ENCODE peak calls at places on chromosomes 3 and 15, in seven cellular contexts. One of them, this sample, is unnamed.

GRCh38 chr15:60392601-60392985 is 5.2 kb downstream of the ANXA2 start:
- DNase-seq in heart right ventricle: no peak
- DNase-seq in Peyer's patch: no peak
- DNase-seq in AG09309: no peak
- DNase-seq in kidney epithelial cell: peak; percentile 75
- DNase-seq in tibial artery: no peak
- DNase-seq in heart left ventricle: no peak
- DNase-seq in this sample: peak; percentile 83

GRCh38 chr3:143120716-143121239 is 1.2 kb downstream of the CHST2 start:
- DNase-seq in Peyer's patch: peak; percentile 49
- DNase-seq in tibial artery: no peak
- DNase-seq in heart left ventricle: peak; percentile 68
- DNase-seq in kidney epithelial cell: no peak
- DNase-seq in heart right ventricle: peak; percentile 18
- DNase-seq in AG09309: no peak
- DNase-seq in this sample: peak; percentile 32

GRCh38 chr3:15646924-15647511 is 45.5 kb downstream of the BTD start:
- DNase-seq in heart left ventricle: peak; percentile 79
- DNase-seq in heart right ventricle: peak; percentile 53
- DNase-seq in tibial artery: peak; percentile 79
- DNase-seq in kidney epithelial cell: peak; percentile 96
- DNase-seq in AG09309: peak; percentile 98
- DNase-seq in Peyer's patch: no peak
- DNase-seq in this sample: peak; percentile 100

GRCh38 chr3:143283432-143284128 is 164.0 kb downstream of the CHST2 start:
- DNase-seq in kidney epithelial cell: no peak
- DNase-seq in AG09309: peak; percentile 27
- DNase-seq in Peyer's patch: no peak
- DNase-seq in tibial artery: no peak
- DNase-seq in heart left ventricle: no peak
- DNase-seq in heart right ventricle: no peak
- DNase-seq in this sample: no peak

GRCh38 chr3:197031315-197032285 is 2.0 kb upstream of the MELTF start:
- DNase-seq in heart left ventricle: peak; percentile 72
- DNase-seq in heart right ventricle: peak; percentile 51
- DNase-seq in tibial artery: peak; percentile 84
- DNase-seq in kidney epithelial cell: peak; percentile 96
- DNase-seq in Peyer's patch: no peak
- DNase-seq in AG09309: peak; percentile 99
- DNase-seq in this sample: peak; percentile 100

GRCh38 chr3:148021400-148021799 is 612.2 kb downstream of the ZIC1 start:
- DNase-seq in heart right ventricle: no peak
- DNase-seq in kidney epithelial cell: no peak
- DNase-seq in heart left ventricle: no peak
- DNase-seq in tibial artery: no peak
- DNase-seq in Peyer's patch: no peak
- DNase-seq in AG09309: no peak
- DNase-seq in this sample: peak; percentile 4

GRCh38 chr3:21273256-21273999 is 477.6 kb downstream of the ZNF385D start:
- DNase-seq in kidney epithelial cell: no peak
- DNase-seq in Peyer's patch: no peak
- DNase-seq in AG09309: peak; percentile 13
- DNase-seq in tibial artery: no peak
- DNase-seq in heart right ventricle: no peak
- DNase-seq in heart left ventricle: no peak
- DNase-seq in this sample: peak; percentile 86

GRCh38 chr3:107543666-107544065 is 20.9 kb downstream of the BBX start:
- DNase-seq in heart left ventricle: no peak
- DNase-seq in tibial artery: no peak
- DNase-seq in AG09309: no peak
- DNase-seq in Peyer's patch: no peak
- DNase-seq in heart right ventricle: no peak
- DNase-seq in kidney epithelial cell: no peak
- DNase-seq in this sample: peak; percentile 20

GRCh38 chr3:37974121-37974927 is 16.3 kb upstream of the VILL start:
- DNase-seq in kidney epithelial cell: no peak
- DNase-seq in Peyer's patch: peak; percentile 67
- DNase-seq in heart left ventricle: peak; percentile 73
- DNase-seq in heart right ventricle: peak; percentile 48
- DNase-seq in tibial artery: peak; percentile 70
- DNase-seq in AG09309: no peak
- DNase-seq in this sample: peak; percentile 60

GRCh38 chr15:40097968-40098476 is 10.7 kb downstream of the BMF start:
- DNase-seq in tibial artery: peak; percentile 87
- DNase-seq in heart right ventricle: peak; percentile 57
- DNase-seq in Peyer's patch: peak; percentile 71
- DNase-seq in AG09309: no peak
- DNase-seq in heart left ventricle: peak; percentile 71
- DNase-seq in kidney epithelial cell: no peak
- DNase-seq in this sample: peak; percentile 30

GRCh38 chr3:141894524-141895176 is 18.2 kb downstream of the ATP1B3 start:
- DNase-seq in kidney epithelial cell: no peak
- DNase-seq in heart right ventricle: no peak
- DNase-seq in AG09309: peak; percentile 74
- DNase-seq in Peyer's patch: no peak
- DNase-seq in tibial artery: no peak
- DNase-seq in heart left ventricle: no peak
- DNase-seq in this sample: peak; percentile 91

GRCh38 chr3:175940243-175940642 is 1081.1 kb downstream of the NAALADL2 start:
- DNase-seq in kidney epithelial cell: peak; percentile 21
- DNase-seq in heart left ventricle: no peak
- DNase-seq in AG09309: no peak
- DNase-seq in tibial artery: no peak
- DNase-seq in Peyer's patch: no peak
- DNase-seq in heart right ventricle: no peak
- DNase-seq in this sample: no peak

GRCh38 chr3:23859012-23859743 is 53.4 kb downstream of the UBE2E1 start:
- DNase-seq in heart right ventricle: no peak
- DNase-seq in AG09309: no peak
- DNase-seq in kidney epithelial cell: no peak
- DNase-seq in tibial artery: no peak
- DNase-seq in Peyer's patch: no peak
- DNase-seq in heart left ventricle: no peak
- DNase-seq in this sample: peak; percentile 27

GRCh38 chr3:192794216-192794615 is 66.9 kb upstream of the FGF12 start:
- DNase-seq in heart right ventricle: no peak
- DNase-seq in kidney epithelial cell: no peak
- DNase-seq in tibial artery: no peak
- DNase-seq in AG09309: no peak
- DNase-seq in Peyer's patch: no peak
- DNase-seq in heart left ventricle: no peak
- DNase-seq in this sample: no peak

GRCh38 chr15:75045332-75046015 is 22.1 kb downstream of the PPCDC start:
- DNase-seq in Peyer's patch: no peak
- DNase-seq in tibial artery: no peak
- DNase-seq in kidney epithelial cell: no peak
- DNase-seq in heart left ventricle: no peak
- DNase-seq in heart right ventricle: no peak
- DNase-seq in AG09309: no peak
- DNase-seq in this sample: no peak

GRCh38 chr3:155271343-155271613 is 22.2 kb downstream of the STRIT1 start:
- DNase-seq in Peyer's patch: no peak
- DNase-seq in tibial artery: no peak
- DNase-seq in heart right ventricle: no peak
- DNase-seq in AG09309: no peak
- DNase-seq in kidney epithelial cell: no peak
- DNase-seq in heart left ventricle: no peak
- DNase-seq in this sample: no peak

GRCh38 chr15:39429898-39430357 is 151.0 kb upstream of the THBS1 start:
- DNase-seq in tibial artery: no peak
- DNase-seq in Peyer's patch: no peak
- DNase-seq in heart right ventricle: no peak
- DNase-seq in heart left ventricle: no peak
- DNase-seq in AG09309: peak; percentile 94
- DNase-seq in kidney epithelial cell: peak; percentile 60
- DNase-seq in this sample: peak; percentile 97

GRCh38 chr3:169865176-169865800 is 4.4 kb downstream of the LRRC31 start:
- DNase-seq in tibial artery: no peak
- DNase-seq in AG09309: no peak
- DNase-seq in heart right ventricle: no peak
- DNase-seq in Peyer's patch: no peak
- DNase-seq in kidney epithelial cell: no peak
- DNase-seq in heart left ventricle: no peak
- DNase-seq in this sample: no peak
- H3K4me3 ChIP-seq in tibial artery: no peak overlapping the region
- H3K4me3 ChIP-seq in AG09309: no peak overlapping the region
- H3K4me3 ChIP-seq in heart right ventricle: no peak overlapping the region
- H3K4me3 ChIP-seq in Peyer's patch: no peak overlapping the region
- H3K4me3 ChIP-seq in kidney epithelial cell: no peak overlapping the region
- H3K4me3 ChIP-seq in heart left ventricle: no peak overlapping the region
- H3K4me3 ChIP-seq in this sample: no peak overlapping the region

DNA sequence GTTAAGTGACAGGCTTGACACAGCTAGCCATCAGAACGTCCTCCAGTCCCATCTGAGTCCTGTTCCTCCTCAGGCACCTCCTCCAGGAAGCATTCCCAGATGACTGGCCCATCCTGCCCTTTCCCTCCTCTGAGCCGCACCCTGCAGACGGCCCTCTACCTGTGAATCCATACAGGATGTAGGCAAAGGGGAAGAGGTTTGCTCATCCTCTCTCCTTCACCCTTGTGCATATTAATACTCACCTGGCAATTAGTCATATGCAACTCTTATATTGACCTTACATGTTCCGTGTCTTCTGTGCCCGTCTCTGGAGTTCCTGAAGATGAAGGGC is 61.9 kb downstream of the SMAD3 start:
- DNase-seq in tibial artery: peak; percentile 37
- DNase-seq in heart left ventricle: no peak
- DNase-seq in kidney epithelial cell: no peak
- DNase-seq in AG09309: no peak
- DNase-seq in heart right ventricle: no peak
- DNase-seq in Peyer's patch: no peak
- DNase-seq in this sample: no peak
- TF ChIP-seq CTCF in tibial artery: no peak
- TF ChIP-seq CTCF in heart left ventricle: no peak
- TF ChIP-seq CTCF in kidney epithelial cell: no peak
- TF ChIP-seq CTCF in AG09309: no peak
- TF ChIP-seq CTCF in heart right ventricle: no peak
- TF ChIP-seq CTCF in Peyer's patch: no peak
- TF ChIP-seq CTCF in this sample: no peak

DNA sequence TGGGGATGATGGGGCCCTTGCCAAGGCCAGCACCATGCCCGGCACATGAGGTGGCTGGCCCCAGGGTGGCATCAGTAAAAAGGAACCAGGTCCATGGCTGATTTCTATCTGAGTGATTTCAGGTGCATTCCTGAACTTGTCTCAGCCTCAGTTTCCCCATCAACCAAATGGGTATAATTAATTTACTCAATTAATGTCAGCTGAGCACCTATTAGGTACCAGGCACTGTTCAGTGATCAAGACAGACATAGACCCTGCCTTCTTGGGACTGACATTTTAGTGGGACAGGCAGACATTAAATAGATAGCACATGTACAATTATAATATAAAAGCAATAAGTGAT is 50.9 kb downstream of the SLC6A6 start:
- DNase-seq in heart left ventricle: no peak
- DNase-seq in kidney epithelial cell: no peak
- DNase-seq in Peyer's patch: no peak
- DNase-seq in heart right ventricle: no peak
- DNase-seq in tibial artery: no peak
- DNase-seq in AG09309: no peak
- DNase-seq in this sample: no peak
- H3K4me3 ChIP-seq in heart left ventricle: no peak overlapping the region
- H3K4me3 ChIP-seq in kidney epithelial cell: no peak overlapping the region
- H3K4me3 ChIP-seq in Peyer's patch: no peak overlapping the region
- H3K4me3 ChIP-seq in heart right ventricle: no peak overlapping the region
- H3K4me3 ChIP-seq in tibial artery: no peak overlapping the region
- H3K4me3 ChIP-seq in AG09309: no peak overlapping the region
- H3K4me3 ChIP-seq in this sample: no peak overlapping the region

GRCh38 chr3:163622384-163622783 is 1455.9 kb downstream of the SI start:
- DNase-seq in kidney epithelial cell: no peak
- DNase-seq in AG09309: no peak
- DNase-seq in Peyer's patch: no peak
- DNase-seq in tibial artery: no peak
- DNase-seq in heart right ventricle: no peak
- DNase-seq in heart left ventricle: no peak
- DNase-seq in this sample: no peak
- TF ChIP-seq CTCF in kidney epithelial cell: peak; percentile 22
- TF ChIP-seq CTCF in AG09309: peak; percentile 3
- TF ChIP-seq CTCF in Peyer's patch: no peak
- TF ChIP-seq CTCF in tibial artery: peak; percentile 4
- TF ChIP-seq CTCF in heart right ventricle: no peak
- TF ChIP-seq CTCF in heart left ventricle: no peak
- TF ChIP-seq CTCF in this sample: no peak

DNA sequence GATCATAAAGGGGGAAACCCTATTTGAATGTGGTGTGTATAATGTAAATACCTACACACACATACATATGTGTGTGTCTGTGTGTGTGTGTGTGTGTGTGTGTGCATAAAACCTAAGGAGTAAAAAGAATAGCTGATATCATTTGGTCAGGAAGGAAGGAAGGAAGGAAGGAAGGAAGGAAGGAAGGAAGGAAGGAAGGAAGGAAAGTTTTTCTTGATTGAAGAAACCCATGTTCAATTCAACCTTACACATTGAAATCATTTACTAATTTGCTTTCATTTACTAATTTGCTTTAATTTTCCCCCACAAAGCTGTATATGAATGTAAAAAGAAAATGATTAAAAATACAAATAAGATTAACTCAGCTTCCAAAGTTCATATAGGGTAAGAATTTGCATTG is 386.6 kb downstream of the ROBO2 start:
- DNase-seq in tibial artery: no peak
- DNase-seq in AG09309: no peak
- DNase-seq in heart right ventricle: no peak
- DNase-seq in heart left ventricle: no peak
- DNase-seq in Peyer's patch: no peak
- DNase-seq in kidney epithelial cell: no peak
- DNase-seq in this sample: no peak
- H3K4me3 ChIP-seq in tibial artery: no peak overlapping the region
- H3K4me3 ChIP-seq in AG09309: no peak overlapping the region
- H3K4me3 ChIP-seq in heart right ventricle: no peak overlapping the region
- H3K4me3 ChIP-seq in heart left ventricle: no peak overlapping the region
- H3K4me3 ChIP-seq in Peyer's patch: no peak overlapping the region
- H3K4me3 ChIP-seq in kidney epithelial cell: no peak overlapping the region
- H3K4me3 ChIP-seq in this sample: no peak overlapping the region

DNA sequence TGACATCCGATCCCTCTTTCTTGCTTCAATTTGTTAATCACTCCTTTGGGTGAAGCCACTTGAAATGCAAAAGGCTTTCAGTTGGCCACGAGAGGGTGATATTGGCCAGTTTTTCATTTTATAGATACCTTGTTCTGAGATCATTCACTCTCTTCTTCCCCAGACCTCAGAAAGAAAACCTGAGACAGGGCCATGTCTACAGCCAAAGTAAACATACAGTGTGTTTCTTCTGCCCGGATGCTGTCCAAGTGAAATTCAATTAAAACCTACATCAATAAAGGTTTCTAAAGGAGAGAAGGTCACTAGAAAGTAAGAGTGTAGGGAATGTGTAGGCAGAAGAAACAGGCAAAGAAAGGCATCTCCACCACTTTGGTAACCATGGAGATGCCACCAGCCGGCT is 39.5 kb upstream of the FMN1 start:
- DNase-seq in heart left ventricle: no peak
- DNase-seq in tibial artery: no peak
- DNase-seq in Peyer's patch: no peak
- DNase-seq in kidney epithelial cell: peak; percentile 38
- DNase-seq in AG09309: no peak
- DNase-seq in heart right ventricle: no peak
- DNase-seq in this sample: peak; percentile 58
- TF ChIP-seq CTCF in heart left ventricle: peak; percentile 21
- TF ChIP-seq CTCF in tibial artery: peak; percentile 26
- TF ChIP-seq CTCF in Peyer's patch: peak; percentile 43
- TF ChIP-seq CTCF in kidney epithelial cell: peak; percentile 65
- TF ChIP-seq CTCF in AG09309: peak; percentile 68
- TF ChIP-seq CTCF in heart right ventricle: peak; percentile 52
- TF ChIP-seq CTCF in this sample: peak; percentile 54